ENCODE peak calls at places on chromosomes 6 and 20, in six cellular contexts. W is HCT116, D is Karpas-422, H is neuronal stem cell, J is OCI-LY7, O is H9. M is an unnamed sample.

GRCh38 chr20:33311011-33311410 is 28.0 kb downstream of the BPIFB1 start:
- DNase-seq in W (no peak), D (no peak), H (no peak), J (no peak), O (no peak), M (no peak)

GRCh38 chr6:15086273-15087158 is 159.4 kb upstream of the JARID2 start:
- DNase-seq in W (no peak), D (no peak), H (no peak), J (peak; percentile 16), O (no peak), M (no peak)

GRCh38 chr6:30219244-30219643 is 6.0 kb upstream of the TRIM26 start:
- DNase-seq in W (no peak), D (peak; percentile 82), H (no peak), J (peak; percentile 85), O (peak; percentile 61), M (peak; percentile 66)

GRCh38 chr6:152270301-152270925 is 366.7 kb downstream of the SYNE1 start:
- DNase-seq in W (no peak), D (no peak), H (no peak), J (no peak), O (no peak), M (no peak)

GRCh38 chr20:49573900-49574416 is 6.0 kb upstream of the PTGIS start:
- DNase-seq in W (no peak), D (no peak), H (no peak), J (no peak), O (peak; percentile 5), M (no peak)

GRCh38 chr6:41694815-41695536 is 40.4 kb downstream of the TFEB start:
- DNase-seq in W (no peak), D (no peak), H (no peak), J (no peak), O (no peak), M (no peak)

GRCh38 chr6:89297695-89298351 is 17.3 kb downstream of the GABRR2 start:
- DNase-seq in W (peak; percentile 94), D (no peak), H (no peak), J (no peak), O (no peak), M (peak; percentile 47)

GRCh38 chr6:34476941-34477340 is 11.1 kb downstream of the PACSIN1 start:
- DNase-seq in W (no peak), D (no peak), H (no peak), J (no peak), O (no peak), M (no peak)

GRCh38 chr6:30325150-30325872 is 1.4 kb upstream of the TRIM39 start:
- DNase-seq in W (no peak), D (peak; percentile 87), H (no peak), J (peak; percentile 75), O (no peak), M (peak; percentile 1)

GRCh38 chr20:56689318-56689717 is 60.2 kb downstream of the TFAP2C start:
- DNase-seq in W (no peak), D (peak; percentile 29), H (no peak), J (no peak), O (no peak), M (no peak)

DNA sequence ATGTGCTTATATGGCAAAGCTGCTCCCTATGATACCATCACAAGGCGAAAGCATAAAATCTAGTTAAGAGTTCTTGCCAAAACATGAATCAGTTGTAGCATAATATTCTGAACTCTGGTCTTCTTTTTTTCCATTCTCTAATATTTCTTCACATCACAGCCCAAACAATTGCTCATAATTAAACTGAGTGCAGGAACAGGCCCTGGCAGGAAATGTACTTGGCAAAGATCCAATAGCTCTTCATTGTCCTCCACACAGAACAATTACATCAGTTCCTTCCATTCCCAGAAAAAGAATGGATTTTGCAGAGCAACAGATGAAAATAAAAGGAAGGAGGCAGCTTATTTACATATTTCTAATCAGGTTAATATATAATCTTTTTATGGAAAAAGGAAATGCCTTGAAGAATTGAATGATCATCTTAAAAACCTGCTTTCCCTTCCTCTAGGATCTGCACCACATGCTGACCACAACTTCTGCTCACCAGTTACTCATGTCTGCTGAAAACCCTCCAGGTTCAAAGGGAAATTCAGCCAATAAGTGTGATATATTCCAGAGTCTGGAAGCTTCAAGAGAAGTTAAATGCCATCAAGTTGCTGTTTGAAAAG is 123.3 kb upstream of the COL21A1 start:
- DNase-seq in W (no peak), D (peak; percentile 69), H (no peak), J (peak; percentile 4), O (no peak), M (no peak)
- H2AFZ ChIP-seq in W (peak overlapping the region; percentile 99), D (no peak overlapping the region), H (no peak overlapping the region), J (no peak overlapping the region), O (no peak overlapping the region), M (no peak overlapping the region)

GRCh38 chr20:31425797-31426196 is 14.6 kb upstream of the DEFB123 start:
- DNase-seq in W (no peak), D (no peak), H (no peak), J (no peak), O (no peak), M (no peak)

GRCh38 chr20:31430568-31431095 is 9.8 kb upstream of the DEFB123 start:
- DNase-seq in W (no peak), D (no peak), H (no peak), J (no peak), O (no peak), M (no peak)
- H3K9me3 ChIP-seq in W (no peaks in the 10 kb centered on the region), D (no peaks in the 10 kb centered on the region), H (peaks cover 4% of the 10 kb centered on the region), J (no peaks in the 10 kb centered on the region), O (peaks cover 26% of the 10 kb centered on the region), M (peaks cover 16% of the 10 kb centered on the region)

DNA sequence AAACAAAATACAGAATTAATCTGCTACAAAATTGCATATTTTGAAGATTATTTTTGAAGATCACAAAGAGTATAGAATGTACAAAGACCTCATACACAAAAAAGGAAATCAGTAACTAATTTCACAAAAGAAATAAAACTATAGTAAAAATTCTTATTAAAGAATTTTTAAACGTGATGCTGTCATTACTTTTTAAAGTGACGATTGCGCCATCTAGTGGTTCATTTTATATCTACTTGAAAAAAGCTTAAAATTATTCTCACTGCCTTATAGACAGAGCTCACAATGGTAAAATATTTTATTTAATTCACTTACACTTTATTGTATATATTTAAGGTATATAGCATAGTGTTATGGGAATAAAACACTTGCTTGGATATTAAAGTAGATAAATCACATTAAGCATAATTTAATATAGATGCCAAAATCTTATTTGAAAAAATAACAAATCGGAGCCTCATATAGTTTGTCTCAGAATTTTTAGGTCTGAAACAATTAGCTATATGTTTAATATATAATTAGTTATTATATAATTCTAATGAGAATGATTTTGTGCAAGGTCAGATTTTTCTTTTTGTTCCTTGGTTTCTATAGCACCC is 128.8 kb downstream of the PHF3 start:
- DNase-seq in W (peak; percentile 29), D (peak; percentile 80), H (peak; percentile 41), J (peak; percentile 71), O (no peak), M (peak; percentile 56)
- H2AFZ ChIP-seq in W (no peak overlapping the region), D (no peak overlapping the region), H (no peak overlapping the region), J (no peak overlapping the region), O (no peak overlapping the region), M (no peak overlapping the region)

GRCh38 chr6:169917153-169917552 is 165.7 kb downstream of the ERMARD start:
- DNase-seq in W (no peak), D (no peak), H (no peak), J (no peak), O (no peak), M (no peak)
- H3K9me3 ChIP-seq in W (peaks cover 4% of the 10 kb centered on the region), D (no peaks in the 10 kb centered on the region), H (peaks cover 4% of the 10 kb centered on the region), J (no peaks in the 10 kb centered on the region), O (no peaks in the 10 kb centered on the region), M (no peaks in the 10 kb centered on the region)

DNA sequence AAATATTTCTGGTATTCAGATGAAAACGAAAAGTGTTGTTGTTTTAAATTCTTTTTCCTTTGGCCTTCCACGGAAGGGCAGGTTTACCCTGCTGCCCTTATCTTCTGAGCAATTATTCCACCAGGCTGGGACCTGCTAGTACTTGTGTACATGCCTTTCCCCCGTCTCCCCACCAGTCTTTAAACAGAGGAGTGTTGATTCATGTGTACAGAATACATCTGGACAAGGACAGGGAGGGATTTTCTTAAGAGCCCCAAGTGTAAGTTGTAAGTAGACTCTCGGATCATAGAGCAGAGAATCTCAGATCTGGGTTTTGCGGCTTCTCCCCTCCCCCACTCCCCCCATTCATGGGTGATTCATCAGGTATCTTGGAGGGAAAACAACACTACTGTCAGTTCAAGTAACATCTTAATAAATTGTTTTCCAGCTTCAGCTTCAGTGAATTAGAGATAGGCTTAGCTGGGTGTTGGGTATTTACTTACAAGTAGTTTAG is 81.3 kb downstream of the RTN4IP1 start:
- DNase-seq in W (no peak), D (no peak), H (no peak), J (no peak), O (no peak), M (no peak)
- H2AFZ ChIP-seq in W (peak overlapping the region; percentile 5), D (no peak overlapping the region), H (peak overlapping the region; percentile 60), J (no peak overlapping the region), O (no peak overlapping the region), M (no peak overlapping the region)

DNA sequence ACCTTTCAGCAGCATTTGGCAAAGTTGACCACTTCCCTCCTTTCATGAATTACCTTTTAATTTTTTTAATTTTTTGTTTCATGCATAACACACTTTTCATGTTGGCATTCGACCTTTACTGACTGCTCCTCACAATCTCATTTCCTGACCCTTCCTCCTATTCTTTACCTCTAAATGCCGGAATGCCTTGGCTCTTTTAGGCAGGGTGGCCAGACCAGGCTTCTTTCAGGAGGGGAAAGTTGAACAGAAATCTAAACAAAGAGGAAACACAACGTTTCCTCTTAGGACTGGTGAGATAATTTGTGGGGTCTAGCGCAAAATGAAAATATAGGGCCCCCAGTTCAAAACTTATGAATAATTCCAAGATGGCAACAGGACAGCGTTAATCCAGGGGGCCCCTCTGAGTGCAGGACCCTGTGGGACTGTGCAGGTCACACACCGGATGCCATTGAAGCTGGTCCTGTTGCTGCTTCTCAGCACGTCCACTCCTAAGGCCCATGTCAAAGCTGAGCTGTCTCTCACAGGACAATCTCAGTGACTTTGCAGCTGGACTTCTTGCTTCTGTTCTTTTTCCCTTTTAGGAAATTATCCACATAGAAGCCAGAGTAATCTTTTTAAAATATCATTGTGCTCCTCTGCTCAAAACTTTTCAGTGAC is 313.8 kb downstream of the HDGFL1 start:
- DNase-seq in W (no peak), D (no peak), H (no peak), J (no peak), O (no peak), M (no peak)
- H3K9me3 ChIP-seq in W (no peaks in the 10 kb centered on the region), D (no peaks in the 10 kb centered on the region), H (no peaks in the 10 kb centered on the region), J (no peaks in the 10 kb centered on the region), O (no peaks in the 10 kb centered on the region), M (no peaks in the 10 kb centered on the region)

DNA sequence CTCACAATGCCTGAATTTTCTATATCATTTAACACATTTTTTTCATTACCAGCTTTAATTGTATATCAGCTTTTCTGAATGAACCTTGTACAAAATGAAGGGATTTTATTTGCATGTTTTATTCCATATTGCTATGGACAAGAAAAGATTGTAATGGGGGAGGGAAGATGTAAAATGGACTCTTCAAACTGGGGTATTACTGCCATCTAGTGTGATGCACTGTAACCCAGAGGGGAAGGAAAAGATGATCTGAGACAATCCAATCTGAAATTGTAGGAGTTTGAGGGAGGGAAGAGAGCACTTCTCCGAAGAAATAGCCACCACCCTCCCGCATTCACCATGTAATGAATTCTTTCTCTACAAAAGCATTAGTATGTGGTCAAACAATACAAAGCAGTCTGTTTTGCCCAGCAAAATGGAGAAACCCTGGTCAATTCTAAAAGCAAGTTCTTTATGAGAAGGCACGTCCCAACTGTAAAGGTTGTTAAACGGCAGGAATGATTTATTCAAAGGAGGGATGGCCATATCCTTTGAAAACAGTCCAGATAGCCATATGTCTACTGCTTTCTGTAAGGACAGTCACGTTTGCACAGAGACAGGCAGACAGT is 679.5 kb upstream of the NRSN1 start:
- DNase-seq in W (peak; percentile 1), D (no peak), H (no peak), J (no peak), O (no peak), M (peak; percentile 25)
- H2AFZ ChIP-seq in W (no peak overlapping the region), D (no peak overlapping the region), H (peak overlapping the region; percentile 80), J (no peak overlapping the region), O (no peak overlapping the region), M (peak overlapping the region; percentile 38)

M was measured in neural progenitor cell.